ENCODE peak calls at places on chromosomes 13 and 19, in five cellular contexts. Y is suprapubic skin; T is lower lobe of right lung; W is CD8-positive, alpha-beta T cell; Z is BE2C. S is an unnamed sample.

GRCh38 chr13:76014618-76015315 is 378.6 kb downstream of the LMO7 start:
- DNase-seq in W (no peak), T (no peak), Y (no peak), Z (no peak), S (no peak)

GRCh38 chr19:57850553-57851017 is 926 bp downstream of the ZNF587 start:
- DNase-seq in Y (no peak), Z (peak; percentile 23), W (no peak), T (no peak), S (no peak)

GRCh38 chr19:30552593-30552992 is 180.4 kb downstream of the ZNF536 start:
- DNase-seq in Z (no peak), W (no peak), Y (no peak), T (no peak), S (no peak)

GRCh38 chr19:18735324-18735723 is 51.8 kb downstream of the CRTC1 start:
- DNase-seq in Z (peak; percentile 98), T (no peak), W (no peak), Y (no peak), S (no peak)

GRCh38 chr19:11560404-11560988 is 1.5 kb upstream of the ELOF1 start:
- DNase-seq in Y (no peak), Z (peak; percentile 87), T (no peak), W (no peak), S (no peak)

GRCh38 chr13:77599351-77599750 is 63.8 kb downstream of the SCEL start:
- DNase-seq in T (no peak), Z (no peak), Y (no peak), W (no peak), S (no peak)

GRCh38 chr19:1699998-1700732 is 47.8 kb upstream of the TCF3 start:
- DNase-seq in W (no peak), Y (no peak), Z (no peak), T (no peak), S (no peak)

GRCh38 chr19:2212861-2213711 is 23.0 kb downstream of the PLEKHJ1 start:
- DNase-seq in W (no peak), Y (no peak), Z (no peak), T (peak; percentile 73), S (no peak)

GRCh38 chr13:71358218-71358617 is 508.8 kb downstream of the DACH1 start:
- DNase-seq in T (no peak), W (no peak), Z (no peak), Y (no peak), S (no peak)

GRCh38 chr19:30357580-30357954 is 14.6 kb upstream of the ZNF536 start:
- DNase-seq in Z (no peak), W (no peak), Y (no peak), T (no peak), S (no peak)

GRCh38 chr19:34082289-34083077 is 89.8 kb upstream of the LSM14A start:
- DNase-seq in Z (no peak), W (no peak), Y (no peak), T (no peak), S (no peak)

GRCh38 chr13:36297259-36297599 is 385 bp downstream of the CCDC169 start:
- DNase-seq in T (no peak), W (no peak), Z (no peak), Y (no peak), S (no peak)

GRCh38 chr13:46265292-46265691 is 53.6 kb downstream of the LRRC63 start:
- DNase-seq in W (no peak), Z (no peak), T (no peak), Y (no peak), S (no peak)

GRCh38 chr19:290539-291521 is at the start of gene PLPP2:
- DNase-seq in T (peak; percentile 80), W (no peak), Y (no peak), Z (no peak), S (no peak)

GRCh38 chr13:41500501-41500900 is 43.2 kb downstream of the RGCC start:
- DNase-seq in T (no peak), W (no peak), Y (no peak), Z (no peak), S (peak; percentile 33)

GRCh38 chr13:102402292-102402691 is 444 bp upstream of the FGF14 start:
- DNase-seq in W (no peak), Z (peak; percentile 91), T (no peak), Y (no peak), S (peak; percentile 16)
- TF ChIP-seq CTCF in W (no peak), Z (peak; percentile 65), T (no peak), Y (no peak), S (peak; percentile 23)

GRCh38 chr19:16073988-16074387 is 2.3 kb upstream of the TPM4 start:
- DNase-seq in T (no peak), Y (no peak), Z (no peak), W (no peak), S (no peak)
- H3K4me1 ChIP-seq in T (peaks cover 59% of the 10 kb centered on the region), Y (peaks cover 55% of the 10 kb centered on the region), Z (no peaks in the 10 kb centered on the region), W (peaks cover 78% of the 10 kb centered on the region), S (peaks cover 60% of the 10 kb centered on the region)

DNA sequence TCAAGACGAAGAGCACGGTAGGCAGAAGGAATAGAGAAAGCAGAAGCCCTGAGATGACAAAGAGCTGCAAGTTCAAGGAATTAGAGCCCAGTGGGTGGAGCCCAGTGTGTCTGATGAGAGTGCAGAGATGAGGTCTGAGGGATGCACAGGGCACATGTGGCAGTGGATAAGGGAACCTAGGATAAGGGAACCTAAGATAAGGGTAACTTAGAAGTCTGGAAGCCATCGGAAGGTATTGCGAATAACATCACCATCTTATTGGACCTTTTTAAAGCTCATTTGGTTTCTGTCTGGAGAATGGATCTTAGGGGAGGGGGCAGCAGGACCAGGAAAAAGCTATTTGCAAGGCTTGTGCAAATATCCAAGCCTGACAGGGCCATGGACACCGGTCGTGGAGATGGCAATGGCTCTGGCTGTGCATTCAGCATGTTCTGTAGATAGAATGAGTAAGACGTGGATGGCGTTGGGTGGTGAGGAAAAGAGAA is 1.3 kb downstream of the FPR3 start:
- DNase-seq in Y (no peak), W (no peak), Z (no peak), T (peak; percentile 66), S (no peak)
- H3K9me3 ChIP-seq in Y (no peaks in the 10 kb centered on the region), W (no peaks in the 10 kb centered on the region), Z (no peaks in the 10 kb centered on the region), T (no peaks in the 10 kb centered on the region), S (peaks cover 4% of the 10 kb centered on the region)

DNA sequence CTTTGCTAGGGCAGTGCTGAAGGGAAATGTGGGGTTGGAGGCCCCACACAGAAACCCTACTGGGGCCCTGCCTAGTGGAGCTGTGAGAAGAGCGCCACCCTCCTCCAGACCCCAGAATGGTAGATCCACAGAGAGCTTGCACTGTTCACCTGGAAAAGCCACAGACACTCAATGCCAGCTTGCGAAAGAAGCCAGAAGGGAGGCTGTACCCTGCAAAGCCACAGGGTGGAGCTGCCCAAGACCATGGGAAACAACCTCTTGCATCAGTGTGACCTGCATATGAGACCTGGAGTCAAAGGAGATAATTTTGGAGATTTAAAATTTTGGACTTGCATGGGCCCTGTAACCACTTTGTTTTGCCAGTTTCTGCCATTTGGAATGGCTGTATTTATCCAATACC is 615.4 kb upstream of the MIR17HG start:
- DNase-seq in Z (peak; percentile 35), Y (no peak), W (no peak), T (no peak), S (no peak)
- TF ChIP-seq CTCF in Z (peak; percentile 61), Y (no peak), W (no peak), T (no peak), S (no peak)

DNA sequence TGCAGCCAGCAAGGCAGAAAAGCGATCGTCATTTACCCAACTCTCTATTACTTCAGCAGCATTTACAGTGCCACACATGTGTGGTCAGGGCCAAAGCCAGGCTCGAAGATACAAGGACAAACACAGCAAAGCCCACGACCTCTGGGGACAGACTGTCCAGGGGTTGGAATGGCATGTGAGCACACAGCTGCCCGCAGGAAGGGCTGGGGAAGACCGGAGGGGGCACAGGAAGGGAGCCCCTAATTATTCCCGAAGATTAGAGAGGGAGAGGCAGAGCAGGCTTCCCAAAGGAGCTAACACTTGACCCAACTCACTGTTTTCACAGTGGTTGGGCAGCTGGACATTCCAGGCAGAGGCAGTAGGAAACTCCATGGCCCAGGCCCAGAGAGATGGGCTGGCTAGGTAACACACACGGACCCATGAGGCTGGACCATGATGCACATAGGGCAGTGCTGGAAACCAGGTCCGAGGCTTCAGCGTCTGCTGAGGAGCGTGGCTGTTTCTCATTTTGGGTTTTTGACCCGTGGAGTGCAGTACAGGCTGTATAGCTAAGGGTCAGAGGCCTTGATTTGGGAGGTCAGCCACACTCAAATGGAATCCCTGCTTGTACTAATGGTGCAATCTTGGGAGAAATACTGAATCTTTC is 179.8 kb downstream of the FOXO1 start:
- DNase-seq in Z (no peak), W (no peak), T (no peak), Y (no peak), S (no peak)
- H3K4me1 ChIP-seq in Z (no peaks in the 10 kb centered on the region), W (peaks cover 92% of the 10 kb centered on the region), T (no peaks in the 10 kb centered on the region), Y (peaks cover 14% of the 10 kb centered on the region), S (peaks cover 18% of the 10 kb centered on the region)

DNA sequence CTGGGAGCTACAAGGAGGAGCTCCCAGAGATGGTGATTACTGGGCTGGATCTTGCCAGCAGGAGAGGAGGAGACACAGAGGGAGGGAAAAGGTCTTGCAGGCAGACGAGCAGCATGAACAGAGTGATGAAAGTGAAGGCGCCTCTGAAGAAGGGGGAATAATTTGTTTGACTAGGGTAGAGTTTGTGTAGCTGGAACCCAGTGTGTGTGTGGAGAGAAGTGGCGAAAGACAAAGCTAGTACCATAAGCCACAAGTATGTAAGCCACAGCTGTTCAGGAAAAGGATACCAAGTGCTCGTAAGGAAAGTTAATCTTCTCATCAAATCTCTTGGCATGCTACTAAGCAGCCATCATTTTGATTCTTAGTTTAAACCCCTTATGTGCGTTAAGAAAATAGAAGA is 5.4 kb downstream of the FLT1 start:
- DNase-seq in W (no peak), Y (no peak), Z (no peak), T (no peak), S (no peak)
- H3K9me3 ChIP-seq in W (no peaks in the 10 kb centered on the region), Y (no peaks in the 10 kb centered on the region), Z (no peaks in the 10 kb centered on the region), T (no peaks in the 10 kb centered on the region), S (no peaks in the 10 kb centered on the region)

GRCh38 chr13:20294497-20294896 is 62.4 kb upstream of the GJB6 start:
- DNase-seq in Z (no peak), T (no peak), W (no peak), Y (no peak), S (no peak)
- TF ChIP-seq CTCF in Z (no peak), T (no peak), W (no peak), Y (no peak), S (no peak)

DNA sequence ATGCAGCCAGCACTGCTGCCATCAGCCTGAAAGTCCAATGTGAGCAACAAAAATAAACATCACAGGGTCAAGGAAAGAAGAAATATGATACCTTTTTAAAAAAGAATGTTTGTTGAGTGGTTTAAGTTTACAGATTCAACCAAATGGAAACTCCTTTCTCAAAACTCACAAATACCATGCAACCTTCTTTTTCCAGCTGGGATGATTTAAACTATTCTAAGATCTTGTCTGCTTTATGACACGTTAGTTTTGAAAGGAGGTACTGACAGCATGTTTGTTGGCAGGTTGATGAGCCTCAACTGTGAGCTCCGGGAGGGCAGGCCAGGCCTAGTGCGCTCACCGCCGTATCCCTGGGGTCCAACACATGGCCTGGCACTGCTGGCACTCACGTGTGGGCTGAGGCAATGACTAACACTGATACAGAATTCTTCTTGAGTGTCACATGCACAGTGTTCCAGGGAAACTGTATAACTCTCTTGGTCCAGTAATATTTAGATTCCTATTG is 46.7 kb downstream of the LATS2 start:
- DNase-seq in Z (no peak), Y (no peak), T (no peak), W (no peak), S (peak; percentile 66)
- H3K4me1 ChIP-seq in Z (no peaks in the 10 kb centered on the region), Y (peaks cover 23% of the 10 kb centered on the region), T (peaks cover 86% of the 10 kb centered on the region), W (peaks cover 3% of the 10 kb centered on the region), S (peaks cover 93% of the 10 kb centered on the region)

DNA sequence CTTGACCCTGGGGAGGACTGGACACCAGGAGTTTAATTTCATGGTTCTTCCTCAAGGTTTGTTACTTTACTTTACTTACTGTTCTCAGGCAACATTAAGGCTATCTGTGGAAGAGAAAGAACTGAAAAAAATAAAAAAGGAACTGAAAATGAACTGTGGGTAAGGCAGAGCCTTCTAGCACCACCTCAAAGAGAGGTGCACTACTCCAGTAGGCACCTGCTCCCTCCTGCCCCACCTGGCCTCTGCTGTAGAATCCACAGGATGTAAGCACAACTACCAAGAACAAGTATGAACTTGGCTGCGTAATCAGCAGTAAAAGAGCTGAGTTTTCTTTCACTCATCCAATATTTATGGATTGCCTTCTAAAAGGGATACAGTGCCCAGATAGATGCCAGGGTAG is 12.2 kb downstream of the ZNF112 start:
- DNase-seq in T (no peak), Y (no peak), W (no peak), Z (no peak), S (no peak)
- H3K9me3 ChIP-seq in T (peaks cover 68% of the 10 kb centered on the region), Y (peaks cover 30% of the 10 kb centered on the region), W (peaks cover 5% of the 10 kb centered on the region), Z (no peaks in the 10 kb centered on the region), S (peaks cover 91% of the 10 kb centered on the region)